ENCODE peak calls at places on chromosomes 2 and 18, in ten cellular contexts. B is stimulated activated CD8-positive, alpha-beta memory T cell treated with anti-CD3 and anti-CD28 coated beads, Interleukin-2, amount 100 ng/mL, for 1 hour; D is right atrium auricular region; V is NCI-H510A treated with DMSO at 0.1 percent for 48 hours; J is kidney glomerular epithelial cell; K is HFF-Myc; U is cardiac fibroblast; S is ELR; C is GM23338; L is CD4-positive, CD25-positive, alpha-beta regulatory T cell. A is an unnamed sample.

GRCh38 chr18:44700652-44701051 is 20.0 kb downstream of the SETBP1 start:
- DNase-seq in S (peak), U (peak), V (no peak), K (no peak), L (no peak), D (no peak), J (no peak), B (no peak), C (no peak), A (no peak)

GRCh38 chr18:38010971-38011370 is 445.4 kb upstream of the CELF4 start:
- DNase-seq in D (no peak), U (no peak), S (no peak), C (no peak), L (no peak), V (no peak), B (no peak), K (no peak), J (no peak), A (no peak)

GRCh38 chr2:69634197-69634821 is 9.2 kb downstream of the AAK1 start:
- DNase-seq in S (no peak), J (no peak), D (no peak), C (no peak), U (peak), V (no peak), B (no peak), K (no peak), L (no peak), A (no peak)

GRCh38 chr18:79493801-79494211 is 98.1 kb downstream of the NFATC1 start:
- DNase-seq in U (no peak), L (no peak), C (no peak), B (no peak), K (no peak), J (no peak), S (no peak), D (no peak), V (no peak), A (no peak)

GRCh38 chr2:211766689-211767088 is 771.9 kb downstream of the ERBB4 start:
- DNase-seq in L (no peak), K (no peak), V (peak), B (no peak), J (no peak), C (peak), S (no peak), D (no peak), U (no peak), A (no peak)

GRCh38 chr2:238914648-238915015 is 66.7 kb downstream of the TWIST2 start:
- DNase-seq in C (no peak), B (no peak), D (no peak), L (no peak), S (peak), K (no peak), U (peak), V (no peak), J (no peak), A (no peak)

GRCh38 chr2:17877811-17878221 is 651 bp upstream of the KCNS3 start:
- DNase-seq in C (peak), D (no peak), L (no peak), U (peak), J (no peak), B (no peak), S (no peak), K (no peak), V (peak), A (no peak)

GRCh38 chr2:16361261-16361990 is 304.2 kb downstream of the CYRIA start:
- DNase-seq in S (no peak), B (no peak), D (no peak), U (no peak), C (no peak), V (no peak), J (no peak), K (no peak), L (no peak), A (no peak)

GRCh38 chr18:4544131-4544530 is 89.0 kb upstream of the DLGAP1 start:
- DNase-seq in K (no peak), S (no peak), U (peak), C (no peak), L (no peak), D (no peak), B (no peak), J (no peak), V (no peak), A (peak)

GRCh38 chr2:12928197-12928596 is 211.5 kb downstream of the TRIB2 start:
- DNase-seq in D (no peak), B (no peak), L (no peak), S (peak), K (peak), V (no peak), J (no peak), U (peak), C (no peak), A (peak)

GRCh38 chr2:42032796-42033195 is 15.0 kb upstream of the PKDCC start:
- DNase-seq in D (no peak), J (no peak), B (no peak), L (no peak), S (no peak), V (no peak), K (no peak), U (no peak), C (no peak), A (no peak)

GRCh38 chr2:136135924-136136906 is 18.3 kb upstream of the CXCR4 start:
- DNase-seq in D (no peak), J (no peak), L (peak), B (peak), C (no peak), S (no peak), V (no peak), K (no peak), U (no peak), A (no peak)

GRCh38 chr18:49569701-49570100 is 7.8 kb downstream of the LIPG start:
- DNase-seq in J (no peak), S (no peak), B (no peak), U (no peak), L (no peak), D (no peak), K (no peak), C (no peak), V (no peak), A (no peak)

GRCh38 chr18:35408843-35409261 is 31.7 kb upstream of the ZNF396 start:
- DNase-seq in U (no peak), J (no peak), L (no peak), V (no peak), K (no peak), D (no peak), C (no peak), S (no peak), B (no peak), A (no peak)

GRCh38 chr2:197170137-197170682 is 140.4 kb downstream of the ANKRD44 start:
- DNase-seq in U (no peak), J (no peak), B (no peak), K (no peak), L (no peak), V (no peak), C (no peak), S (peak), D (no peak), A (no peak)

GRCh38 chr2:58571181-58571852 is 330.2 kb upstream of the FANCL start:
- DNase-seq in D (no peak), J (peak), V (peak), K (peak), C (peak), L (no peak), S (peak), B (no peak), U (peak), A (peak)

GRCh38 chr2:88853403-88853790 is 161.9 kb downstream of the RPIA start:
- DNase-seq in D (no peak), C (no peak), L (no peak), V (no peak), B (no peak), K (no peak), J (no peak), U (no peak), S (no peak), A (no peak)

GRCh38 chr2:194686569-194686968 is 970.5 kb upstream of the SLC39A10 start:
- DNase-seq in B (no peak), C (no peak), L (no peak), U (no peak), K (no peak), J (no peak), S (peak), D (no peak), V (no peak), A (no peak)

A was measured in RKO.